ENCODE peak calls at places on chromosome 19, in five cellular contexts. A is bronchial epithelial cell, D is tibial nerve, K is uterus, E is neural progenitor cell. R is an unnamed sample.

GRCh38 chr19:18869781-18870530 is 26.0 kb downstream of the CERS1 start:
- DNase-seq in A (no peak), D (no peak), K (no peak), E (no peak), R (no peak)

GRCh38 chr19:51712461-51713081 is 11.2 kb downstream of the HAS1 start:
- DNase-seq in A (peak), D (no peak), K (no peak), E (peak), R (no peak)

GRCh38 chr19:9936151-9937000 is at the start of gene OLFM2:
- DNase-seq in A (no peak), D (no peak), K (peak), E (peak), R (peak)

GRCh38 chr19:45729774-45730388 is 815 bp downstream of the FBXO46 start:
- DNase-seq in A (peak), D (no peak), K (no peak), E (no peak), R (no peak)

GRCh38 chr19:41706741-41707501 is 1.5 kb upstream of the CEACAM5 start:
- DNase-seq in A (peak), D (no peak), K (no peak), E (peak), R (peak)

GRCh38 chr19:18607222-18608101 is 863 bp upstream of the CRLF1 start:
- DNase-seq in A (no peak), D (no peak), K (no peak), E (peak), R (peak)

GRCh38 chr19:13441810-13442512 is 64.3 kb downstream of the CACNA1A start:
- DNase-seq in A (peak), D (no peak), K (no peak), E (peak), R (no peak)

GRCh38 chr19:20077791-20078463 is at the start of gene ZNF90:
- DNase-seq in A (peak), D (peak), K (peak), E (peak), R (peak)

GRCh38 chr19:37243206-37243632 is 25.2 kb downstream of the ZNF383 start:
- DNase-seq in A (no peak), D (no peak), K (no peak), E (no peak), R (no peak)

GRCh38 chr19:610801-611505 is 21.3 kb downstream of the HCN2 start:
- DNase-seq in A (no peak), D (peak), K (no peak), E (no peak), R (peak)

GRCh38 chr19:39941151-39941550 is 6.7 kb upstream of the FCGBP start:
- DNase-seq in A (no peak), D (no peak), K (no peak), E (no peak), R (no peak)

GRCh38 chr19:30564551-30565011 is 192.4 kb downstream of the ZNF536 start:
- DNase-seq in A (no peak), D (no peak), K (no peak), E (no peak), R (no peak)

GRCh38 chr19:47414469-47414868 is 4.9 kb downstream of the MEIS3 start:
- DNase-seq in A (no peak), D (no peak), K (no peak), E (peak), R (no peak)

GRCh38 chr19:44807652-44808462 is 1.0 kb upstream of the BCAM start:
- DNase-seq in A (peak), D (no peak), K (peak), E (peak), R (no peak)

GRCh38 chr19:8401981-8402411 is 11.1 kb upstream of the MARCHF2 start:
- DNase-seq in A (no peak), D (no peak), K (no peak), E (no peak), R (no peak)

GRCh38 chr19:604355-604754 is 14.7 kb downstream of the HCN2 start:
- DNase-seq in A (no peak), D (no peak), K (no peak), E (no peak), R (no peak)

GRCh38 chr19:33208371-33208770 is 14.2 kb downstream of the LRP3 start:
- DNase-seq in A (no peak), D (no peak), K (no peak), E (no peak), R (no peak)

GRCh38 chr19:44925114-44925891 is 10.9 kb downstream of the APOC1 start:
- DNase-seq in A (no peak), D (peak), K (peak), E (no peak), R (no peak)

GRCh38 chr19:58182577-58182988 is 278 bp upstream of the ZNF274 start:
- DNase-seq in A (no peak), D (no peak), K (no peak), E (no peak), R (no peak)

GRCh38 chr19:47891923-47892666 is 6.0 kb upstream of the SULT2A1 start:
- DNase-seq in A (peak), D (no peak), K (peak), E (peak), R (no peak)

GRCh38 chr19:1189419-1189818 is 15.4 kb upstream of the SBNO2 start:
- DNase-seq in A (peak), D (no peak), K (no peak), E (peak), R (no peak)

GRCh38 chr19:13842294-13843103 is 34.4 kb upstream of the NANOS3 start:
- DNase-seq in A (no peak), D (peak), K (peak), E (peak), R (no peak)

GRCh38 chr19:13985771-13986347 is 20.3 kb downstream of the RFX1 start:
- DNase-seq in A (no peak), D (no peak), K (no peak), E (no peak), R (no peak)

DNA sequence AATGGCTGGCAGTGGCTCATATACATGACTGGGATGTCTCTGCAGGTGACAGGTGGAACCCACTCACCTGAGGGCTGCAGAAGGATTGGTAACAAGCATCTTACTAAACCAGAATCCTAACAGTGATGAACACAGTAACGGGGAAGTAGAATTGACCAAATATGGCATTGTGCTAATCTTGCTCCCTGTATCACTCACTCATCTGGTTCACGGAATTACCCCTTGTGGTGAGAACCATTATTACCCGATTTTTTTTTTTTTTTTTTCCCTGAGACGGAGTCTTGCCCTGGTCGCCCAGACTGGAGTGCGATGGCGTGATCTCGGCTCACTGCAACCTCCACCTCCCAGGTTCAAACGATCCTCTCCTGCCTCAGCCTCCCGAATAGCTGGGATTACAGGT is 69.5 kb downstream of the PTPRS start:
- DNase-seq in A (no peak), D (no peak), K (no peak), E (no peak), R (no peak)
- TF ChIP-seq CTCF in A (peak), D (no peak), K (no peak), E (peak), R (no peak)

DNA sequence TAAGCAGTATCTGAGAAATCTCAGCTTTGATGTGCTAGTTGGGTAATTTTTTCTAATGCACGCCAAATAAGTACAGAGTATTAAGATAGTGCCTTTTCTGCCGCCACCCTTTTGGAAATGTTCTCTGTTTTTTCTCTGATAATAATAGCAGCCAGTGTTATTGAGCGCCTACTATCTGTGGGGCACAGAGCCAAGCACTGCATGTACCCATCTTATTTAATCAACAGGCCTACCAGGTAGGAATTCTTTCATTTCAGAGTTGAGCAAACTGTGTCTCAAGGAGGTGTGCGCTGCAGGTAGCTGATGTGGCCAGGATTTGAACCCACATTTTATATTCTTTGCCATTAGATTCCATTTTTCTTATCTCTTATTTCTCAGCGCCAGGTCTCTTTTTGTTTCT is 1.4 kb downstream of the EPN1 start:
- DNase-seq in A (peak), D (no peak), K (no peak), E (no peak), R (no peak)
- TF ChIP-seq CTCF in A (peak), D (no peak), K (no peak), E (no peak), R (no peak)

GRCh38 chr19:34365463-34366401 is 736 bp downstream of the GPI start:
- DNase-seq in A (peak), D (no peak), K (peak), E (peak), R (no peak)

GRCh38 chr19:34363930-34364329 is 1.1 kb upstream of the GPI start:
- DNase-seq in A (no peak), D (no peak), K (no peak), E (no peak), R (no peak)

GRCh38 chr19:34363094-34363493 is 1.9 kb upstream of the GPI start:
- DNase-seq in A (no peak), D (no peak), K (no peak), E (peak), R (no peak)

GRCh38 chr19:34364830-34365462 is at the start of gene GPI:
- DNase-seq in A (peak), D (peak), K (peak), E (peak), R (peak)

DNA sequence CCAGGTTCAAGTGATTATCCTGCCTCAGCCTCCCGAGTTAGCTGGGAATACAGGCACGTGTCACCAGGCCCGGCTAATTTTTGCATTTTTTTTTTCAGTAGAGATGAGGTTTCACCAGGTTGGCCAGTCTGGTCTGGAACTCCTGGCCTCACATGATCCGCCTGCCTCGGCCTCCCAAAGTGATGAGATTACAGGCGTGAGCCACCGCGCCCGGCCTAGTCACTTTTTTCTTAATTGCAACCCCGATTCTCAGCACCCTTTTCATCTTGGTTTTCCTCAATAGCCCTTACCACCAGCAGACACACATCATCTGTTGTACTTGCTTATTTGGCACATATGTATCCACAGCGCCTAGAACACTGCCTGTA is 550 bp upstream of the GPI start:
- DNase-seq in A (no peak), D (no peak), K (no peak), E (no peak), R (no peak)
- TF ChIP-seq CTCF in A (no peak), D (no peak), K (no peak), E (no peak), R (no peak)

GRCh38 chr19:5534787-5535586 is 32.8 kb downstream of the TINCR start:
- DNase-seq in A (no peak), D (no peak), K (no peak), E (no peak), R (no peak)
- TF ChIP-seq CTCF in A (peak), D (no peak), K (no peak), E (peak), R (peak)

DNA sequence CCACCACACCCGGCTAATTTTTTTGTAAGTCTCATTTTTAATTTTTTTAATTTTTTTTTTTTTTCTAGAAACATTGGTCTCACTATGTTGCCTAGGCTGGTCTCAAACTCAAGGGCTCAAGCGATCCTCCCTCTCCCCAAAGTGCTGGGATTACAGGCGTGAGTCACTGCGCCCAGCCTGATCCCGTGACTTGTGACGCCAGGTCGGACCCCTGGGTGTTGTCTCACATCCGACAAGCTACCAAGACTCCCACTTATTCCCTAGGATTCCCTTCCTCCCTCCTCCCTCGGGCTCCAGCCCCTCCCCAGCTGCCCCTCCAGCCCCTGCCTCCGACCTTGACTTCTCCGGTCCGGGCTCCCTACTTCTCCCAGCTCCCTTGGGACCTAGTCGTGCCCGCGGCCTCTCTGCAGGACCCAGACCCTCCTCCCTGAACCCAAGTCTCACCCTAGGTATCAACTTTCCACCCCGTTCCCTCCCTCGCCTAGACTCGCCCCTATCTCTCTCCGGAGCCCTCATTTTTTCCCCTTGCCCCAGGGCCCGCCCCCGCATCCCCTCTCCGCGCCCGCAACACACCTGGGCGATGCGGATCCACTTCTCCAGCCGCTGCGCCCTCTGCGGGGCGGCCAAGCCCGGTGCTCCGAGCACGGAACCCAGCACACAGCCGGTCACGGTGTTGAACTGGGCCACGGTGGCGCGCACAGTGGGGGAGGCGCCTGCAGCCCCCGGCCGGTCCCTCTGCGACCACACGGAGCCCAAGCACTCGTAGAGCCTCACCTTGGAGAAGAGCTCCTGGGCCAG is 13.1 kb downstream of the RGL3 start:
- DNase-seq in A (no peak), D (no peak), K (no peak), E (peak), R (peak)
- TF ChIP-seq CTCF in A (no peak), D (no peak), K (peak), E (peak), R (peak)

GRCh38 chr19:2723345-2723715 is 2.2 kb upstream of the DIRAS1 start:
- DNase-seq in A (no peak), D (no peak), K (no peak), E (no peak), R (no peak)

GRCh38 chr19:2726160-2726855 is 5.1 kb upstream of the DIRAS1 start:
- DNase-seq in A (no peak), D (no peak), K (no peak), E (no peak), R (no peak)

GRCh38 chr19:2722541-2723344 is 1.6 kb upstream of the DIRAS1 start:
- DNase-seq in A (peak), D (no peak), K (peak), E (no peak), R (no peak)

GRCh38 chr19:2723747-2724146 is 2.6 kb upstream of the DIRAS1 start:
- DNase-seq in A (no peak), D (no peak), K (no peak), E (no peak), R (no peak)

GRCh38 chr19:2724148-2724557 is 3.0 kb upstream of the DIRAS1 start:
- DNase-seq in A (no peak), D (no peak), K (no peak), E (no peak), R (no peak)
- TF ChIP-seq CTCF in A (no peak), D (no peak), K (no peak), E (peak), R (no peak)

DNA sequence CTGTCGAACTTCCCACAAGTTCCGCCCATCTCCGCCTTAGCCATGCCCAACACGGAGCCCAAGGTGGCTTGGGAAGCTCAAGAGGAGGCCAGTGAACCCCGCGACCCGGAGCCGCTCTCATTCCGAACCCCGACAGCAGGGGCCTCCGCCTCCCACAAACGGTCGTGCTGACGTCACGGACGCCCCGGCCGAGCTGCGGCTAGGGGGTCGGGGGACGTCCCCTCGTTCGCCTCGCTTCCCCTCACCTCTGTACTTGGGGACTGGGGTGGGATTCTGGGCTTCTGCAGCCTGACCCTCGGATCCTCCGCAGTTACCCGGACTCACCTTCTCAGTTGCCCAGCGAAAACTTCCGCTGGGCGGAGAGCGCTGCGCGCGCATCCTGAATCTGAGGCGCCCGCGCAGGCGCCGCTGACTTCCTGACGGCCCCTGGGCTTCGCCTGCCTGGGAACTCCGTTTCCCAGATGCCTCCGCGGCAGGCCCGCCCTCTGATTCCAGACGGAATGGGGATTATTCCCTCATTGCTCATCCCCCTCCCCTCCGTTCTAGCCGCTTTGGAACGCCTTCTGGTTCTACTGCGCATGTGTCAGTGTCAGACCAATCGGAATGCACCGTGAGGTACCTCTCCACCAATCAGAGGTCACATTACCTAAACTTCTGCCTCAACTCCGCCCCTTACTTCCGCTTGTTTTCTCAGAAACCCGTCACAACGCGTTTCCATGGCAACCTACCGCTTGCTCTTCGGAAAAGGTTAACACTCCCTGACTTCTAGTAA is at the start of gene VRK3:
- DNase-seq in A (peak), D (peak), K (peak), E (peak), R (peak)
- TF ChIP-seq CTCF in A (peak), D (no peak), K (peak), E (peak), R (no peak)

DNA sequence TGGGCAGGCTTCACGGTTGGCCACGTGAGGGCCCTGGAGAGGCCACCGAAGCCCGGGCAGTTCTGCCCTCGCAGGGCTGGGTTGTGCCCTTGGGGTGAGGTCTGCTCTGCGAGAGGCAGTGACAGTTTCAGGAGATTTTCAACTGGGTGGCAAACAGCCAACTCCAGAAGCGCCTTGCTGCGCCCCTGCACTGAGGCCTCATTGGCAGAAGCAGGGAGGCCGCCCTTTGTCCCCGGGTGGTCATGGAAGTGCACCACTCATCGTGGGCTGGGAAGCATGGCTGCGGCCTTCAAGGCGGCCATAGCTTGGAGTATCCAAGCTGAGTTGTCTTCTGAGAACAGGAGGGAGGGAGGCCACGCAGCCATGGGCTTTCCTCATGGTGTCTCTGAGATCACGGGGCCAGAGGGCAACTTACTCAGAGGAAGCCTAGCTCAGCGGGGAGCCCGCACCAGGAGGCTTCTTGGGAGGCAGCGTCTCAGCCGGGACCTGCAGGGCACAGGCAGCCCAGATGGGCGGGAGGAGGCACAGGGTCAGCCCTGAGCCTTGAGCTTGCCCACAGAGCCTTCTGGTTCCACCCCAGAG is 14.8 kb downstream of the PLEKHJ1 start:
- DNase-seq in A (no peak), D (no peak), K (no peak), E (no peak), R (no peak)
- TF ChIP-seq CTCF in A (no peak), D (no peak), K (no peak), E (no peak), R (no peak)